ENCODE peak calls at places on chromosomes 7 and 10, in five cellular contexts. One of them, this sample, is unnamed.

GRCh38 chr7:122301858-122302745 is 2.4 kb downstream of the FEZF1 start:
- DNase-seq in astrocyte of the spinal cord: no peak
- DNase-seq in NCI-H1092: no peak
- DNase-seq in CD8-positive, alpha-beta T cell: no peak
- DNase-seq in activated naive CD8-positive, alpha-beta T cell treated with anti-CD3 and anti-CD28 coated beads for 36 hours: no peak
- DNase-seq in this sample: peak; percentile 69

GRCh38 chr10:28722065-28722803 is 44.9 kb downstream of the BAMBI start:
- DNase-seq in astrocyte of the spinal cord: peak; percentile 27
- DNase-seq in NCI-H1092: peak; percentile 27
- DNase-seq in CD8-positive, alpha-beta T cell: no peak
- DNase-seq in activated naive CD8-positive, alpha-beta T cell treated with anti-CD3 and anti-CD28 coated beads for 36 hours: peak; percentile 3
- DNase-seq in this sample: peak; percentile 25

GRCh38 chr7:97317575-97317974 is 200.1 kb downstream of the SDHAF3 start:
- DNase-seq in astrocyte of the spinal cord: no peak
- DNase-seq in NCI-H1092: no peak
- DNase-seq in CD8-positive, alpha-beta T cell: no peak
- DNase-seq in activated naive CD8-positive, alpha-beta T cell treated with anti-CD3 and anti-CD28 coated beads for 36 hours: no peak
- DNase-seq in this sample: no peak

GRCh38 chr10:112584276-112584675 is 137.3 kb downstream of the VTI1A start:
- DNase-seq in astrocyte of the spinal cord: no peak
- DNase-seq in NCI-H1092: no peak
- DNase-seq in CD8-positive, alpha-beta T cell: no peak
- DNase-seq in activated naive CD8-positive, alpha-beta T cell treated with anti-CD3 and anti-CD28 coated beads for 36 hours: no peak
- DNase-seq in this sample: peak; percentile 17

GRCh38 chr10:1188556-1189135 is 132.5 kb downstream of the WDR37 start:
- DNase-seq in astrocyte of the spinal cord: no peak
- DNase-seq in NCI-H1092: no peak
- DNase-seq in CD8-positive, alpha-beta T cell: no peak
- DNase-seq in activated naive CD8-positive, alpha-beta T cell treated with anti-CD3 and anti-CD28 coated beads for 36 hours: no peak
- DNase-seq in this sample: no peak

GRCh38 chr7:148020679-148021078 is 569.9 kb upstream of the C7orf33 start:
- DNase-seq in astrocyte of the spinal cord: no peak
- DNase-seq in NCI-H1092: no peak
- DNase-seq in CD8-positive, alpha-beta T cell: no peak
- DNase-seq in activated naive CD8-positive, alpha-beta T cell treated with anti-CD3 and anti-CD28 coated beads for 36 hours: no peak
- DNase-seq in this sample: no peak

GRCh38 chr10:102644066-102644645 is at the start of gene TRIM8:
- DNase-seq in astrocyte of the spinal cord: peak; percentile 32
- DNase-seq in NCI-H1092: no peak
- DNase-seq in CD8-positive, alpha-beta T cell: peak; percentile 78
- DNase-seq in activated naive CD8-positive, alpha-beta T cell treated with anti-CD3 and anti-CD28 coated beads for 36 hours: peak; percentile 78
- DNase-seq in this sample: peak; percentile 60

GRCh38 chr10:86684305-86684704 is 16.0 kb downstream of the LDB3 start:
- DNase-seq in astrocyte of the spinal cord: no peak
- DNase-seq in NCI-H1092: no peak
- DNase-seq in CD8-positive, alpha-beta T cell: no peak
- DNase-seq in activated naive CD8-positive, alpha-beta T cell treated with anti-CD3 and anti-CD28 coated beads for 36 hours: no peak
- DNase-seq in this sample: peak; percentile 34

GRCh38 chr10:47380341-47381215 is 3.5 kb downstream of the ZNF488 start:
- DNase-seq in astrocyte of the spinal cord: no peak
- DNase-seq in NCI-H1092: no peak
- DNase-seq in CD8-positive, alpha-beta T cell: peak; percentile 23
- DNase-seq in activated naive CD8-positive, alpha-beta T cell treated with anti-CD3 and anti-CD28 coated beads for 36 hours: no peak
- DNase-seq in this sample: no peak

GRCh38 chr7:19117081-19117869 is at the start of gene TWIST1:
- DNase-seq in astrocyte of the spinal cord: peak; percentile 97
- DNase-seq in NCI-H1092: peak; percentile 23
- DNase-seq in CD8-positive, alpha-beta T cell: no peak
- DNase-seq in activated naive CD8-positive, alpha-beta T cell treated with anti-CD3 and anti-CD28 coated beads for 36 hours: peak; percentile 7
- DNase-seq in this sample: peak; percentile 94

GRCh38 chr10:116183733-116184447 is 89.1 kb downstream of the GFRA1 start:
- DNase-seq in astrocyte of the spinal cord: peak; percentile 28
- DNase-seq in NCI-H1092: no peak
- DNase-seq in CD8-positive, alpha-beta T cell: no peak
- DNase-seq in activated naive CD8-positive, alpha-beta T cell treated with anti-CD3 and anti-CD28 coated beads for 36 hours: no peak
- DNase-seq in this sample: peak; percentile 8

GRCh38 chr10:122497241-122497640 is 35.9 kb downstream of the HTRA1 start:
- DNase-seq in astrocyte of the spinal cord: no peak
- DNase-seq in NCI-H1092: no peak
- DNase-seq in CD8-positive, alpha-beta T cell: no peak
- DNase-seq in activated naive CD8-positive, alpha-beta T cell treated with anti-CD3 and anti-CD28 coated beads for 36 hours: no peak
- DNase-seq in this sample: no peak

GRCh38 chr10:3107426-3107961 is 40.1 kb downstream of the PFKP start:
- DNase-seq in astrocyte of the spinal cord: peak; percentile 99
- DNase-seq in NCI-H1092: no peak
- DNase-seq in CD8-positive, alpha-beta T cell: no peak
- DNase-seq in activated naive CD8-positive, alpha-beta T cell treated with anti-CD3 and anti-CD28 coated beads for 36 hours: no peak
- DNase-seq in this sample: peak; percentile 90

GRCh38 chr10:49109669-49110335 is 5.5 kb downstream of the VSTM4 start:
- DNase-seq in astrocyte of the spinal cord: peak; percentile 32
- DNase-seq in NCI-H1092: no peak
- DNase-seq in CD8-positive, alpha-beta T cell: no peak
- DNase-seq in activated naive CD8-positive, alpha-beta T cell treated with anti-CD3 and anti-CD28 coated beads for 36 hours: no peak
- DNase-seq in this sample: no peak

GRCh38 chr7:156906281-156906680 is 13.3 kb upstream of the LMBR1 start:
- DNase-seq in astrocyte of the spinal cord: no peak
- DNase-seq in NCI-H1092: no peak
- DNase-seq in CD8-positive, alpha-beta T cell: no peak
- DNase-seq in activated naive CD8-positive, alpha-beta T cell treated with anti-CD3 and anti-CD28 coated beads for 36 hours: no peak
- DNase-seq in this sample: no peak

GRCh38 chr10:8092428-8092827 is 37.9 kb downstream of the GATA3 start:
- DNase-seq in astrocyte of the spinal cord: no peak
- DNase-seq in NCI-H1092: no peak
- DNase-seq in CD8-positive, alpha-beta T cell: no peak
- DNase-seq in activated naive CD8-positive, alpha-beta T cell treated with anti-CD3 and anti-CD28 coated beads for 36 hours: no peak
- DNase-seq in this sample: no peak

GRCh38 chr7:519974-520458 is 370 bp upstream of the PDGFA start:
- DNase-seq in astrocyte of the spinal cord: peak; percentile 60
- DNase-seq in NCI-H1092: peak; percentile 25
- DNase-seq in CD8-positive, alpha-beta T cell: no peak
- DNase-seq in activated naive CD8-positive, alpha-beta T cell treated with anti-CD3 and anti-CD28 coated beads for 36 hours: peak; percentile 38
- DNase-seq in this sample: peak; percentile 84

GRCh38 chr7:132066776-132067175 is 509.5 kb downstream of the PLXNA4 start:
- DNase-seq in astrocyte of the spinal cord: peak; percentile 82
- DNase-seq in NCI-H1092: no peak
- DNase-seq in CD8-positive, alpha-beta T cell: no peak
- DNase-seq in activated naive CD8-positive, alpha-beta T cell treated with anti-CD3 and anti-CD28 coated beads for 36 hours: no peak
- DNase-seq in this sample: peak; percentile 82

GRCh38 chr10:43348511-43349312 is 22.7 kb upstream of the FXYD4 start:
- DNase-seq in astrocyte of the spinal cord: peak; percentile 62
- DNase-seq in NCI-H1092: peak; percentile 49
- DNase-seq in CD8-positive, alpha-beta T cell: peak; percentile 93
- DNase-seq in activated naive CD8-positive, alpha-beta T cell treated with anti-CD3 and anti-CD28 coated beads for 36 hours: peak; percentile 80
- DNase-seq in this sample: peak; percentile 75

GRCh38 chr7:1193593-1194424 is 33.8 kb upstream of the ZFAND2A start:
- DNase-seq in astrocyte of the spinal cord: peak; percentile 28
- DNase-seq in NCI-H1092: no peak
- DNase-seq in CD8-positive, alpha-beta T cell: peak; percentile 73
- DNase-seq in activated naive CD8-positive, alpha-beta T cell treated with anti-CD3 and anti-CD28 coated beads for 36 hours: peak; percentile 33
- DNase-seq in this sample: peak; percentile 83

GRCh38 chr10:72910705-72911104 is 17.2 kb downstream of the OIT3 start:
- DNase-seq in astrocyte of the spinal cord: no peak
- DNase-seq in NCI-H1092: no peak
- DNase-seq in CD8-positive, alpha-beta T cell: no peak
- DNase-seq in activated naive CD8-positive, alpha-beta T cell treated with anti-CD3 and anti-CD28 coated beads for 36 hours: no peak
- DNase-seq in this sample: no peak

GRCh38 chr7:77940647-77941046 is 142.1 kb downstream of the PHTF2 start:
- DNase-seq in astrocyte of the spinal cord: peak; percentile 47
- DNase-seq in NCI-H1092: peak; percentile 8
- DNase-seq in CD8-positive, alpha-beta T cell: no peak
- DNase-seq in activated naive CD8-positive, alpha-beta T cell treated with anti-CD3 and anti-CD28 coated beads for 36 hours: no peak
- DNase-seq in this sample: no peak